ENCODE peak calls at places on chromosomes 3 and 15, in six cellular contexts. C is fibroblast of gingiva, T is ecto neural progenitor cell, R is Kasumi-1, N is RPMI8226, U is cardiac septum. V is an unnamed sample.
A peak's percentile ranks its signal among the peaks of the same experiment; 100 is the strongest.

GRCh38 chr15:45179221-45179985 is 8.4 kb downstream of the SHF start:
- DNase-seq in U (no peak), R (no peak), T (no peak), N (peak; percentile 53), C (no peak), V (no peak)

GRCh38 chr3:125916376-125916978 is 52.5 kb upstream of the ROPN1B start:
- DNase-seq in N (peak; percentile 95), C (peak; percentile 97), T (peak; percentile 97), R (peak; percentile 80), U (peak; percentile 99), V (peak; percentile 70)

GRCh38 chr3:190384241-190384863 is 3.6 kb upstream of the CLDN16 start:
- DNase-seq in C (peak; percentile 32), T (no peak), U (no peak), N (peak; percentile 60), R (peak; percentile 54), V (no peak)

GRCh38 chr3:105513042-105513441 is 146.3 kb downstream of the ALCAM start:
- DNase-seq in R (no peak), U (no peak), N (no peak), C (peak; percentile 82), T (no peak), V (no peak)

GRCh38 chr15:72042865-72043264 is 75.1 kb downstream of the MYO9A start:
- DNase-seq in T (no peak), N (no peak), U (no peak), R (no peak), C (no peak), V (no peak)

GRCh38 chr3:24201301-24201700 is 256.2 kb downstream of the NR1D2 start:
- DNase-seq in C (no peak), N (no peak), R (no peak), T (no peak), U (no peak), V (no peak)

GRCh38 chr3:32996046-32996754 is 44.8 kb downstream of the CCR4 start:
- DNase-seq in U (no peak), N (no peak), C (no peak), R (no peak), T (no peak), V (no peak)

GRCh38 chr3:161042023-161042501 is 63.1 kb downstream of the B3GALNT1 start:
- DNase-seq in N (no peak), C (peak; percentile 8), T (no peak), U (no peak), R (no peak), V (no peak)

V was measured in H54.